ENCODE peak calls at places on chromosomes 4 and X, in five cellular contexts. L, V, D, U and J are unnamed samples.

GRCh38 chrX:137573356-137574101 is 7.6 kb downstream of the ZIC3 start:
- DNase-seq in D (no peak), L (no peak), U (no peak), V (no peak), J (no peak)

GRCh38 chrX:47900833-47901232 is 64.1 kb downstream of the ZNF81 start:
- DNase-seq in D (no peak), V (no peak), U (no peak), L (no peak), J (no peak)

GRCh38 chr4:108165601-108166000 is 3.1 kb downstream of the LEF1 start:
- DNase-seq in U (peak; percentile 45), V (no peak), L (no peak), D (no peak), J (no peak)

GRCh38 chr4:72186714-72187113 is 154.9 kb downstream of the NPFFR2 start:
- DNase-seq in D (no peak), U (no peak), V (no peak), L (no peak), J (no peak)

GRCh38 chr4:2248044-2248780 is 6.3 kb upstream of the HAUS3 start:
- DNase-seq in V (no peak), D (no peak), U (peak; percentile 3), L (no peak), J (no peak)

GRCh38 chr4:10161840-10162239 is 45.2 kb upstream of the WDR1 start:
- DNase-seq in U (peak; percentile 25), D (no peak), V (no peak), L (no peak), J (no peak)

GRCh38 chr4:153152453-153153338 is 51.5 kb upstream of the TRIM2 start:
- DNase-seq in L (peak; percentile 26), V (peak; percentile 70), U (peak; percentile 91), D (no peak), J (no peak)

GRCh38 chr4:40140206-40140605 is 56.6 kb upstream of the RHOH start:
- DNase-seq in V (no peak), L (no peak), U (no peak), D (no peak), J (no peak)

GRCh38 chr4:183412836-183413561 is 31.4 kb upstream of the CDKN2AIP start:
- DNase-seq in U (no peak), V (no peak), L (no peak), D (no peak), J (no peak)

GRCh38 chr4:150402968-150403367 is 179.0 kb upstream of the MAB21L2 start:
- DNase-seq in V (peak; percentile 64), U (peak; percentile 65), D (no peak), L (no peak), J (no peak)

GRCh38 chrX:109856974-109857373 is 123.9 kb upstream of the ACSL4 start:
- DNase-seq in V (no peak), U (peak; percentile 18), L (no peak), D (no peak), J (no peak)

GRCh38 chr4:81724925-81725329 is 253.2 kb upstream of the RASGEF1B start:
- DNase-seq in U (peak; percentile 85), V (peak; percentile 53), L (no peak), D (no peak), J (no peak)

GRCh38 chrX:40182095-40182494 is 84.3 kb upstream of the BCOR start:
- DNase-seq in D (no peak), V (no peak), U (no peak), L (no peak), J (no peak)

GRCh38 chr4:26145212-26145611 is 175.6 kb upstream of the RBPJ start:
- DNase-seq in U (no peak), L (no peak), V (no peak), D (no peak), J (no peak)

GRCh38 chr4:8504279-8505007 is 63.9 kb downstream of the TRMT44 start:
- DNase-seq in L (no peak), V (peak; percentile 18), D (no peak), U (no peak), J (no peak)

GRCh38 chrX:10781847-10782530 is 161.6 kb upstream of the MID1 start:
- DNase-seq in L (no peak), U (no peak), V (no peak), D (no peak), J (no peak)

GRCh38 chrX:9465380-9466114 is 689 bp downstream of the TBL1X start:
- DNase-seq in U (peak; percentile 51), L (peak; percentile 7), D (no peak), V (peak; percentile 23), J (no peak)

GRCh38 chr4:13626492-13627184 is 887 bp downstream of the BOD1L1 start:
- DNase-seq in U (peak; percentile 6), L (no peak), V (no peak), D (no peak), J (no peak)

GRCh38 chr4:682490-683172 is 6.3 kb downstream of the SLC49A3 start:
- DNase-seq in L (no peak), V (peak; percentile 37), U (peak; percentile 7), D (no peak), J (no peak)

GRCh38 chrX:132488092-132488749 is 617 bp downstream of the MBNL3 start:
- DNase-seq in U (peak; percentile 55), V (peak; percentile 33), D (no peak), L (no peak), J (no peak)

GRCh38 chr4:115972967-115973366 is 859.5 kb upstream of the NDST4 start:
- DNase-seq in L (no peak), D (no peak), U (no peak), V (no peak), J (no peak)

GRCh38 chr4:30436394-30436793 is 283.8 kb upstream of the PCDH7 start:
- DNase-seq in V (no peak), L (no peak), U (no peak), D (no peak), J (no peak)

GRCh38 chrX:94053575-94053974 is 379.6 kb downstream of the FAM133A start:
- DNase-seq in V (no peak), D (no peak), L (no peak), U (no peak), J (no peak)

GRCh38 chr4:142818009-142818408 is 28.1 kb downstream of the INPP4B start:
- DNase-seq in U (no peak), L (no peak), V (no peak), D (no peak), J (peak; percentile 57)

GRCh38 chrX:68114573-68115199 is 318.6 kb downstream of the OPHN1 start:
- DNase-seq in V (peak; percentile 18), D (no peak), U (no peak), L (no peak), J (no peak)

GRCh38 chr4:15400276-15400675 is 27.6 kb upstream of the C1QTNF7 start:
- DNase-seq in V (no peak), L (no peak), U (no peak), D (no peak), J (no peak)

GRCh38 chr4:140237616-140238352 is 83.8 kb upstream of the MAML3 start:
- DNase-seq in V (peak; percentile 71), L (peak; percentile 63), D (no peak), U (no peak), J (no peak)

GRCh38 chrX:68072016-68072415 is 361.3 kb downstream of the OPHN1 start:
- DNase-seq in L (no peak), D (no peak), U (no peak), V (no peak), J (no peak)

GRCh38 chr4:2537011-2537830 is 774 bp downstream of the FAM193A start:
- DNase-seq in V (peak; percentile 50), L (peak; percentile 34), D (no peak), U (peak; percentile 73), J (no peak)

GRCh38 chr4:138891610-138892009 is 124.0 kb upstream of the NOCT start:
- DNase-seq in V (no peak), D (no peak), L (no peak), U (no peak), J (no peak)

GRCh38 chrX:48025561-48025960 is 18.8 kb downstream of the SPACA5 start:
- DNase-seq in V (peak; percentile 36), L (peak; percentile 42), D (no peak), U (peak; percentile 50), J (peak; percentile 64)

GRCh38 chrX:12974797-12975669 is at the start of gene TMSB4X:
- DNase-seq in L (peak; percentile 74), D (no peak), U (peak; percentile 91), V (peak; percentile 89), J (no peak)

GRCh38 chrX:68991691-68992345 is 163.0 kb downstream of the EFNB1 start:
- DNase-seq in L (no peak), V (no peak), D (no peak), U (no peak), J (no peak)

GRCh38 chrX:48664156-48664555 is 19.4 kb upstream of the WAS start:
- DNase-seq in L (no peak), D (no peak), V (no peak), U (no peak), J (no peak)

GRCh38 chr4:150001815-150002214 is 76.4 kb upstream of the DCLK2 start:
- DNase-seq in D (no peak), U (no peak), L (no peak), V (no peak), J (no peak)

GRCh38 chrX:65643046-65643785 is 24.2 kb upstream of the MSN start:
- DNase-seq in U (no peak), V (no peak), L (no peak), D (no peak), J (no peak)

GRCh38 chr4:575281-576141 is 584 bp downstream of the TMEM271 start:
- DNase-seq in V (no peak), U (peak; percentile 47), L (peak; percentile 50), D (no peak), J (no peak)

GRCh38 chr4:21012851-21013331 is 312.6 kb downstream of the PACRGL start:
- DNase-seq in L (no peak), D (no peak), U (no peak), V (no peak), J (no peak)

GRCh38 chrX:73963682-73964081 is 340.3 kb upstream of the ZCCHC13 start:
- DNase-seq in U (no peak), V (no peak), D (no peak), L (no peak), J (no peak)